ENCODE peak calls at places on chromosomes 6 and 20, in nine cellular contexts. F is endodermal cell; M is stimulated activated CD8-positive, alpha-beta memory T cell treated with anti-CD3 and anti-CD28 coated beads, Interleukin-7, amount 100 ng/mL, for 1 hour; H is spleen; I is nephron progenitor cell; S is NCI-H69; Y is H4; Q is fibroblast of mammary gland; N is ovary. K is an unnamed sample.
A peak's percentile ranks its signal among the peaks of the same experiment; 100 is the strongest.

GRCh38 chr6:165843568-165844113 is 180.6 kb upstream of the PDE10A start:
- DNase-seq in F (no peak), M (no peak), H (no peak), I (no peak), S (no peak), Y (no peak), Q (no peak), N (no peak), K (no peak)

GRCh38 chr6:41092421-41093140 is 19.8 kb downstream of the NFYA start:
- DNase-seq in F (no peak), M (no peak), H (no peak), I (no peak), S (peak; percentile 54), Y (peak; percentile 25), Q (peak; percentile 44), N (no peak), K (peak; percentile 20)

GRCh38 chr20:19380211-19380610 is 167.8 kb downstream of the SLC24A3 start:
- DNase-seq in F (no peak), M (no peak), H (no peak), I (no peak), S (no peak), Y (no peak), Q (no peak), N (no peak), K (no peak)

GRCh38 chr20:33796263-33796906 is 14.8 kb upstream of the CHMP4B start:
- DNase-seq in F (no peak), M (no peak), H (no peak), I (no peak), S (no peak), Y (no peak), Q (no peak), N (no peak), K (no peak)

GRCh38 chr6:38127284-38127683 is 307.8 kb downstream of the ZFAND3 start:
- DNase-seq in F (no peak), M (no peak), H (no peak), I (no peak), S (no peak), Y (no peak), Q (no peak), N (no peak), K (no peak)

GRCh38 chr6:160355001-160355400 is 6.8 kb downstream of the SLC22A3 start:
- DNase-seq in F (no peak), M (no peak), H (no peak), I (no peak), S (no peak), Y (no peak), Q (peak; percentile 74), N (no peak), K (peak; percentile 66)

GRCh38 chr6:93294879-93295278 is 124.5 kb downstream of the EPHA7 start:
- DNase-seq in F (no peak), M (no peak), H (no peak), I (no peak), S (peak; percentile 32), Y (no peak), Q (no peak), N (no peak), K (no peak)

GRCh38 chr6:160992323-160993314 is 1.1 kb downstream of the MAP3K4 start:
- DNase-seq in F (peak; percentile 80), M (peak; percentile 2), H (no peak), I (peak; percentile 31), S (peak; percentile 91), Y (peak; percentile 43), Q (peak; percentile 82), N (peak; percentile 22), K (peak; percentile 70)

GRCh38 chr20:45098096-45098773 is 2.7 kb downstream of the KCNS1 start:
- DNase-seq in F (peak; percentile 94), M (no peak), H (no peak), I (peak; percentile 68), S (no peak), Y (no peak), Q (peak; percentile 35), N (no peak), K (peak; percentile 63)

GRCh38 chr6:65289491-65289890 is 417.5 kb downstream of the EYS start:
- DNase-seq in F (no peak), M (no peak), H (no peak), I (no peak), S (peak; percentile 11), Y (no peak), Q (peak; percentile 15), N (no peak), K (no peak)

GRCh38 chr6:20021795-20022194 is 184.6 kb downstream of the ID4 start:
- DNase-seq in F (no peak), M (no peak), H (no peak), I (no peak), S (peak; percentile 92), Y (no peak), Q (no peak), N (no peak), K (no peak)

GRCh38 chr6:167567142-167568033 is 242.5 kb downstream of the TTLL2 start:
- DNase-seq in F (peak; percentile 22), M (no peak), H (no peak), I (no peak), S (no peak), Y (peak; percentile 10), Q (no peak), N (no peak), K (peak; percentile 68)

GRCh38 chr6:11538049-11538798 is 675 bp downstream of the TMEM170B start:
- DNase-seq in F (peak; percentile 76), M (no peak), H (peak; percentile 90), I (peak; percentile 62), S (peak; percentile 38), Y (no peak), Q (no peak), N (peak; percentile 19), K (no peak)

GRCh38 chr6:17473554-17473953 is 80.2 kb downstream of the CAP2 start:
- DNase-seq in F (no peak), M (no peak), H (no peak), I (peak; percentile 11), S (peak; percentile 96), Y (peak; percentile 22), Q (no peak), N (no peak), K (no peak)

K was measured in RPMI7951.